ENCODE peak calls at places on chromosomes 11 and 22, in ten cellular contexts. One of them, this sample, is unnamed.

GRCh38 chr22:28883917-28884753 is 763 bp downstream of the ZNRF3 start:
- DNase-seq in hippocampal formation: no peak
- DNase-seq in heart left ventricle: peak; percentile 46
- DNase-seq in stimulated activated CD4-positive, alpha-beta T cell treated with anti-CD3 and anti-CD28 coated beads, Interleukin-12 subunit alpha, Interleukin-12 subunit beta, amount 100 ng/mL, for 4 hours: peak; percentile 23
- DNase-seq in activated T-cell treated with anti-CD3 and anti-CD28 coated beads for 24 hours: no peak
- DNase-seq in WTC11: peak; percentile 63
- DNase-seq in stomach: peak; percentile 43
- DNase-seq in HEK293T: peak; percentile 55
- DNase-seq in GM06990: peak; percentile 29
- DNase-seq in DMS153: no peak
- DNase-seq in this sample: no peak

GRCh38 chr11:18304745-18305144 is 17.2 kb downstream of the HPS5 start:
- DNase-seq in stimulated activated CD4-positive, alpha-beta T cell treated with anti-CD3 and anti-CD28 coated beads, Interleukin-12 subunit alpha, Interleukin-12 subunit beta, amount 100 ng/mL, for 4 hours: no peak
- DNase-seq in WTC11: no peak
- DNase-seq in hippocampal formation: no peak
- DNase-seq in GM06990: no peak
- DNase-seq in DMS153: no peak
- DNase-seq in heart left ventricle: no peak
- DNase-seq in activated T-cell treated with anti-CD3 and anti-CD28 coated beads for 24 hours: no peak
- DNase-seq in HEK293T: no peak
- DNase-seq in stomach: no peak
- DNase-seq in this sample: no peak

GRCh38 chr11:95078526-95078925 is 11.1 kb upstream of the ENDOD1 start:
- DNase-seq in hippocampal formation: no peak
- DNase-seq in HEK293T: no peak
- DNase-seq in activated T-cell treated with anti-CD3 and anti-CD28 coated beads for 24 hours: no peak
- DNase-seq in stomach: no peak
- DNase-seq in WTC11: no peak
- DNase-seq in DMS153: no peak
- DNase-seq in GM06990: no peak
- DNase-seq in heart left ventricle: no peak
- DNase-seq in stimulated activated CD4-positive, alpha-beta T cell treated with anti-CD3 and anti-CD28 coated beads, Interleukin-12 subunit alpha, Interleukin-12 subunit beta, amount 100 ng/mL, for 4 hours: no peak
- DNase-seq in this sample: no peak

GRCh38 chr11:69915501-69916250 is 96.5 kb upstream of the FGF3 start:
- DNase-seq in HEK293T: peak; percentile 81
- DNase-seq in GM06990: no peak
- DNase-seq in stimulated activated CD4-positive, alpha-beta T cell treated with anti-CD3 and anti-CD28 coated beads, Interleukin-12 subunit alpha, Interleukin-12 subunit beta, amount 100 ng/mL, for 4 hours: peak; percentile 49
- DNase-seq in heart left ventricle: peak; percentile 93
- DNase-seq in DMS153: peak; percentile 57
- DNase-seq in WTC11: peak; percentile 91
- DNase-seq in stomach: peak; percentile 85
- DNase-seq in activated T-cell treated with anti-CD3 and anti-CD28 coated beads for 24 hours: no peak
- DNase-seq in hippocampal formation: no peak
- DNase-seq in this sample: peak; percentile 46

GRCh38 chr11:103737791-103738190 is 298.6 kb upstream of the DDI1 start:
- DNase-seq in stimulated activated CD4-positive, alpha-beta T cell treated with anti-CD3 and anti-CD28 coated beads, Interleukin-12 subunit alpha, Interleukin-12 subunit beta, amount 100 ng/mL, for 4 hours: no peak
- DNase-seq in GM06990: no peak
- DNase-seq in activated T-cell treated with anti-CD3 and anti-CD28 coated beads for 24 hours: no peak
- DNase-seq in WTC11: no peak
- DNase-seq in heart left ventricle: peak; percentile 61
- DNase-seq in stomach: no peak
- DNase-seq in hippocampal formation: no peak
- DNase-seq in DMS153: no peak
- DNase-seq in HEK293T: no peak
- DNase-seq in this sample: no peak

GRCh38 chr11:15737326-15737725 is 619.0 kb downstream of the SOX6 start:
- DNase-seq in heart left ventricle: no peak
- DNase-seq in HEK293T: no peak
- DNase-seq in stimulated activated CD4-positive, alpha-beta T cell treated with anti-CD3 and anti-CD28 coated beads, Interleukin-12 subunit alpha, Interleukin-12 subunit beta, amount 100 ng/mL, for 4 hours: no peak
- DNase-seq in activated T-cell treated with anti-CD3 and anti-CD28 coated beads for 24 hours: no peak
- DNase-seq in hippocampal formation: no peak
- DNase-seq in WTC11: no peak
- DNase-seq in DMS153: no peak
- DNase-seq in GM06990: no peak
- DNase-seq in stomach: no peak
- DNase-seq in this sample: no peak

GRCh38 chr11:96052921-96053631 is 129.2 kb upstream of the MTMR2 start:
- DNase-seq in stomach: no peak
- DNase-seq in heart left ventricle: no peak
- DNase-seq in HEK293T: no peak
- DNase-seq in stimulated activated CD4-positive, alpha-beta T cell treated with anti-CD3 and anti-CD28 coated beads, Interleukin-12 subunit alpha, Interleukin-12 subunit beta, amount 100 ng/mL, for 4 hours: no peak
- DNase-seq in activated T-cell treated with anti-CD3 and anti-CD28 coated beads for 24 hours: no peak
- DNase-seq in WTC11: no peak
- DNase-seq in hippocampal formation: no peak
- DNase-seq in GM06990: no peak
- DNase-seq in DMS153: no peak
- DNase-seq in this sample: no peak

GRCh38 chr11:113168358-113168757 is 146.0 kb upstream of the TTC12 start:
- DNase-seq in heart left ventricle: no peak
- DNase-seq in DMS153: no peak
- DNase-seq in GM06990: no peak
- DNase-seq in stomach: no peak
- DNase-seq in hippocampal formation: no peak
- DNase-seq in WTC11: no peak
- DNase-seq in stimulated activated CD4-positive, alpha-beta T cell treated with anti-CD3 and anti-CD28 coated beads, Interleukin-12 subunit alpha, Interleukin-12 subunit beta, amount 100 ng/mL, for 4 hours: no peak
- DNase-seq in HEK293T: no peak
- DNase-seq in activated T-cell treated with anti-CD3 and anti-CD28 coated beads for 24 hours: no peak
- DNase-seq in this sample: no peak

GRCh38 chr11:68449951-68450350 is 10.6 kb upstream of the PPP6R3 start:
- DNase-seq in heart left ventricle: no peak
- DNase-seq in WTC11: no peak
- DNase-seq in HEK293T: no peak
- DNase-seq in GM06990: no peak
- DNase-seq in activated T-cell treated with anti-CD3 and anti-CD28 coated beads for 24 hours: no peak
- DNase-seq in stomach: no peak
- DNase-seq in hippocampal formation: no peak
- DNase-seq in DMS153: no peak
- DNase-seq in stimulated activated CD4-positive, alpha-beta T cell treated with anti-CD3 and anti-CD28 coated beads, Interleukin-12 subunit alpha, Interleukin-12 subunit beta, amount 100 ng/mL, for 4 hours: no peak
- DNase-seq in this sample: no peak

GRCh38 chr22:48093981-48094380 is 1331.5 kb downstream of the TBC1D22A start:
- DNase-seq in stomach: no peak
- DNase-seq in stimulated activated CD4-positive, alpha-beta T cell treated with anti-CD3 and anti-CD28 coated beads, Interleukin-12 subunit alpha, Interleukin-12 subunit beta, amount 100 ng/mL, for 4 hours: no peak
- DNase-seq in WTC11: no peak
- DNase-seq in activated T-cell treated with anti-CD3 and anti-CD28 coated beads for 24 hours: no peak
- DNase-seq in hippocampal formation: no peak
- DNase-seq in HEK293T: no peak
- DNase-seq in heart left ventricle: no peak
- DNase-seq in DMS153: no peak
- DNase-seq in GM06990: no peak
- DNase-seq in this sample: no peak

This sample was measured in nucleus accumbens.